ENCODE peak calls at places on chromosomes 5 and 9, in nine cellular contexts. One of them, this sample, is unnamed.

GRCh38 chr9:94881454-94881853 is 155.0 kb downstream of the AOPEP start:
- DNase-seq in LoVo: no peak
- DNase-seq in NCI-H748 treated with DMSO at 0.1 percent for 48 hours: no peak
- DNase-seq in right cardiac atrium: no peak
- DNase-seq in stimulated activated CD4-positive, alpha-beta T cell treated with anti-CD3 and anti-CD28 coated beads, Interleukin-2, amount 100 ng/mL, for 24 hours: no peak
- DNase-seq in MM.1S: no peak
- DNase-seq in SHP77: no peak
- DNase-seq in amniotic stem cell: no peak
- DNase-seq in foreskin fibroblast: no peak
- DNase-seq in this sample: no peak

GRCh38 chr9:114196117-114196516 is 40.8 kb downstream of the COL27A1 start:
- DNase-seq in LoVo: no peak
- DNase-seq in amniotic stem cell: no peak
- DNase-seq in foreskin fibroblast: no peak
- DNase-seq in NCI-H748 treated with DMSO at 0.1 percent for 48 hours: no peak
- DNase-seq in MM.1S: no peak
- DNase-seq in SHP77: no peak
- DNase-seq in right cardiac atrium: no peak
- DNase-seq in stimulated activated CD4-positive, alpha-beta T cell treated with anti-CD3 and anti-CD28 coated beads, Interleukin-2, amount 100 ng/mL, for 24 hours: no peak
- DNase-seq in this sample: no peak

GRCh38 chr5:179314606-179315355 is 30.5 kb downstream of the ADAMTS2 start:
- DNase-seq in right cardiac atrium: peak; percentile 82
- DNase-seq in LoVo: no peak
- DNase-seq in stimulated activated CD4-positive, alpha-beta T cell treated with anti-CD3 and anti-CD28 coated beads, Interleukin-2, amount 100 ng/mL, for 24 hours: no peak
- DNase-seq in foreskin fibroblast: no peak
- DNase-seq in MM.1S: no peak
- DNase-seq in NCI-H748 treated with DMSO at 0.1 percent for 48 hours: no peak
- DNase-seq in amniotic stem cell: no peak
- DNase-seq in SHP77: no peak
- DNase-seq in this sample: no peak

GRCh38 chr9:113650207-113651131 is 186.9 kb downstream of the RGS3 start:
- DNase-seq in NCI-H748 treated with DMSO at 0.1 percent for 48 hours: no peak
- DNase-seq in SHP77: peak; percentile 90
- DNase-seq in LoVo: no peak
- DNase-seq in right cardiac atrium: no peak
- DNase-seq in foreskin fibroblast: peak; percentile 88
- DNase-seq in amniotic stem cell: peak; percentile 14
- DNase-seq in stimulated activated CD4-positive, alpha-beta T cell treated with anti-CD3 and anti-CD28 coated beads, Interleukin-2, amount 100 ng/mL, for 24 hours: no peak
- DNase-seq in MM.1S: no peak
- DNase-seq in this sample: no peak

GRCh38 chr5:96816430-96816939 is 8.7 kb upstream of the ERAP1 start:
- DNase-seq in LoVo: no peak
- DNase-seq in foreskin fibroblast: no peak
- DNase-seq in stimulated activated CD4-positive, alpha-beta T cell treated with anti-CD3 and anti-CD28 coated beads, Interleukin-2, amount 100 ng/mL, for 24 hours: peak; percentile 33
- DNase-seq in MM.1S: peak; percentile 98
- DNase-seq in NCI-H748 treated with DMSO at 0.1 percent for 48 hours: no peak
- DNase-seq in amniotic stem cell: no peak
- DNase-seq in SHP77: no peak
- DNase-seq in right cardiac atrium: no peak
- DNase-seq in this sample: no peak

GRCh38 chr5:39331993-39332392 is 32.3 kb downstream of the C9 start:
- DNase-seq in stimulated activated CD4-positive, alpha-beta T cell treated with anti-CD3 and anti-CD28 coated beads, Interleukin-2, amount 100 ng/mL, for 24 hours: no peak
- DNase-seq in MM.1S: no peak
- DNase-seq in right cardiac atrium: no peak
- DNase-seq in foreskin fibroblast: peak; percentile 40
- DNase-seq in SHP77: no peak
- DNase-seq in LoVo: no peak
- DNase-seq in amniotic stem cell: no peak
- DNase-seq in NCI-H748 treated with DMSO at 0.1 percent for 48 hours: no peak
- DNase-seq in this sample: no peak

GRCh38 chr5:14946813-14947640 is 75.4 kb upstream of the ANKH start:
- DNase-seq in right cardiac atrium: no peak
- DNase-seq in foreskin fibroblast: peak; percentile 47
- DNase-seq in NCI-H748 treated with DMSO at 0.1 percent for 48 hours: peak; percentile 67
- DNase-seq in MM.1S: peak; percentile 55
- DNase-seq in LoVo: peak; percentile 80
- DNase-seq in amniotic stem cell: no peak
- DNase-seq in stimulated activated CD4-positive, alpha-beta T cell treated with anti-CD3 and anti-CD28 coated beads, Interleukin-2, amount 100 ng/mL, for 24 hours: no peak
- DNase-seq in SHP77: peak; percentile 51
- DNase-seq in this sample: no peak

GRCh38 chr9:114830546-114830945 is 24.7 kb upstream of the TNFSF15 start:
- DNase-seq in stimulated activated CD4-positive, alpha-beta T cell treated with anti-CD3 and anti-CD28 coated beads, Interleukin-2, amount 100 ng/mL, for 24 hours: no peak
- DNase-seq in right cardiac atrium: no peak
- DNase-seq in amniotic stem cell: no peak
- DNase-seq in SHP77: no peak
- DNase-seq in NCI-H748 treated with DMSO at 0.1 percent for 48 hours: no peak
- DNase-seq in LoVo: no peak
- DNase-seq in MM.1S: no peak
- DNase-seq in foreskin fibroblast: no peak
- DNase-seq in this sample: no peak

GRCh38 chr5:121218086-121218485 is 633.6 kb upstream of the FTMT start:
- DNase-seq in NCI-H748 treated with DMSO at 0.1 percent for 48 hours: no peak
- DNase-seq in SHP77: no peak
- DNase-seq in foreskin fibroblast: no peak
- DNase-seq in LoVo: no peak
- DNase-seq in stimulated activated CD4-positive, alpha-beta T cell treated with anti-CD3 and anti-CD28 coated beads, Interleukin-2, amount 100 ng/mL, for 24 hours: no peak
- DNase-seq in amniotic stem cell: no peak
- DNase-seq in right cardiac atrium: no peak
- DNase-seq in MM.1S: no peak
- DNase-seq in this sample: no peak

GRCh38 chr5:6820851-6821479 is 107.7 kb downstream of the TENT4A start:
- DNase-seq in stimulated activated CD4-positive, alpha-beta T cell treated with anti-CD3 and anti-CD28 coated beads, Interleukin-2, amount 100 ng/mL, for 24 hours: peak; percentile 67
- DNase-seq in NCI-H748 treated with DMSO at 0.1 percent for 48 hours: peak; percentile 98
- DNase-seq in right cardiac atrium: no peak
- DNase-seq in foreskin fibroblast: peak; percentile 17
- DNase-seq in LoVo: no peak
- DNase-seq in amniotic stem cell: no peak
- DNase-seq in SHP77: peak; percentile 63
- DNase-seq in MM.1S: peak; percentile 76
- DNase-seq in this sample: peak; percentile 13